ENCODE peak calls at places on chromosomes 5 and 9, in five cellular contexts. E is T-helper 2 cell; L is T-helper 1 cell; B is IMR-90; A is stimulated activated CD4-positive, alpha-beta T cell treated with anti-CD3 and anti-CD28 coated beads, Interleukin-12 subunit alpha, Interleukin-12 subunit beta, amount 100 ng/mL, for 4 hours. I is an unnamed sample.

GRCh38 chr5:139881145-139881733 is 85.6 kb downstream of the PSD2 start:
- DNase-seq in E (no peak), L (no peak), B (no peak), A (no peak), I (no peak)

GRCh38 chr5:140840978-140841962 is at the start of gene PCDHA8:
- DNase-seq in E (no peak), L (no peak), B (no peak), A (no peak), I (peak)

GRCh38 chr9:94160594-94161501 is 76.6 kb downstream of the PTPDC1 start:
- DNase-seq in E (no peak), L (no peak), B (no peak), A (no peak), I (no peak)

GRCh38 chr9:82410306-82410705 is 421.7 kb downstream of the SPATA31D1 start:
- DNase-seq in E (no peak), L (no peak), B (peak), A (no peak), I (no peak)

GRCh38 chr5:38167562-38167996 is 90.8 kb upstream of the EGFLAM start:
- DNase-seq in E (no peak), L (no peak), B (no peak), A (no peak), I (no peak)

GRCh38 chr5:1292846-1293415 is 1.9 kb downstream of the TERT start:
- DNase-seq in E (no peak), L (no peak), B (no peak), A (no peak), I (no peak)

GRCh38 chr5:179805529-179806249 is 977 bp downstream of the MGAT4B start:
- DNase-seq in E (no peak), L (no peak), B (no peak), A (peak), I (peak)

GRCh38 chr9:76359365-76359764 is 34.9 kb downstream of the RFK start:
- DNase-seq in E (no peak), L (no peak), B (no peak), A (no peak), I (no peak)

GRCh38 chr9:135343733-135344522 is 135.7 kb upstream of the PPP1R26 start:
- DNase-seq in E (peak), L (no peak), B (peak), A (peak), I (peak)

GRCh38 chr9:132487351-132487791 is 77.4 kb downstream of the CFAP77 start:
- DNase-seq in E (no peak), L (no peak), B (no peak), A (no peak), I (no peak)

GRCh38 chr5:116685069-116685468 is 110.4 kb upstream of the SEMA6A start:
- DNase-seq in E (no peak), L (no peak), B (no peak), A (no peak), I (no peak)

GRCh38 chr9:137492464-137493162 is 33.5 kb upstream of the NSMF start:
- DNase-seq in E (no peak), L (no peak), B (no peak), A (peak), I (no peak)

GRCh38 chr9:92749934-92750315 is 14.7 kb downstream of the BICD2 start:
- DNase-seq in E (no peak), L (no peak), B (peak), A (no peak), I (no peak)

GRCh38 chr5:72138943-72139467 is 31.7 kb downstream of the MAP1B start:
- DNase-seq in E (no peak), L (no peak), B (peak), A (no peak), I (no peak)

GRCh38 chr9:112112519-112112918 is 62.6 kb downstream of the SUSD1 start:
- DNase-seq in E (no peak), L (no peak), B (peak), A (no peak), I (no peak)

GRCh38 chr9:113999256-114000062 is 78.6 kb downstream of the AMBP start:
- DNase-seq in E (no peak), L (no peak), B (no peak), A (no peak), I (no peak)

GRCh38 chr5:157290156-157290980 is 24.4 kb downstream of the CYFIP2 start:
- DNase-seq in E (no peak), L (no peak), B (peak), A (no peak), I (no peak)

GRCh38 chr5:143244990-143245389 is 158.5 kb downstream of the NR3C1 start:
- DNase-seq in E (no peak), L (no peak), B (peak), A (no peak), I (no peak)

GRCh38 chr5:137182576-137182975 is 316.6 kb downstream of the SPOCK1 start:
- DNase-seq in E (no peak), L (no peak), B (no peak), A (no peak), I (peak)

GRCh38 chr5:72600401-72600981 is 93.3 kb upstream of the ZNF366 start:
- DNase-seq in E (no peak), L (no peak), B (peak), A (no peak), I (no peak)

GRCh38 chr5:14184725-14185124 is 41.6 kb downstream of the TRIO start:
- DNase-seq in E (no peak), L (no peak), B (peak), A (no peak), I (no peak)

GRCh38 chr5:122434547-122434946 is 122.5 kb downstream of the SNCAIP start:
- DNase-seq in E (no peak), L (no peak), B (no peak), A (no peak), I (no peak)

GRCh38 chr9:73151653-73152382 is at the start of gene ANXA1:
- DNase-seq in E (no peak), L (no peak), B (peak), A (no peak), I (no peak)

GRCh38 chr5:167245871-167246270 is 1045.6 kb upstream of the WWC1 start:
- DNase-seq in E (no peak), L (no peak), B (no peak), A (no peak), I (peak)

GRCh38 chr9:137453643-137454081 is 5.5 kb downstream of the NSMF start:
- DNase-seq in E (peak), L (peak), B (peak), A (peak), I (peak)

GRCh38 chr5:21844960-21845359 is 1008.2 kb downstream of the CDH12 start:
- DNase-seq in E (no peak), L (no peak), B (no peak), A (no peak), I (no peak)

GRCh38 chr5:179314606-179315355 is 30.5 kb downstream of the ADAMTS2 start:
- DNase-seq in E (no peak), L (no peak), B (no peak), A (no peak), I (no peak)

GRCh38 chr5:33114361-33114760 is 326.4 kb upstream of the TARS1 start:
- DNase-seq in E (no peak), L (no peak), B (no peak), A (no peak), I (no peak)

GRCh38 chr9:18798106-18798505 is 234.9 kb downstream of the SAXO1 start:
- DNase-seq in E (no peak), L (no peak), B (peak), A (no peak), I (no peak)

GRCh38 chr9:132782106-132782505 is 96.0 kb downstream of the AK8 start:
- DNase-seq in E (no peak), L (no peak), B (no peak), A (no peak), I (no peak)

GRCh38 chr5:14186132-14186830 is 43.1 kb downstream of the TRIO start:
- DNase-seq in E (no peak), L (no peak), B (peak), A (no peak), I (no peak)

GRCh38 chr9:87269777-87270176 is 227.9 kb upstream of the DAPK1 start:
- DNase-seq in E (no peak), L (no peak), B (no peak), A (no peak), I (no peak)

GRCh38 chr5:96880402-96881164 is 4.3 kb downstream of the ERAP2 start:
- DNase-seq in E (no peak), L (no peak), B (peak), A (no peak), I (no peak)

GRCh38 chr9:133877327-133877726 is 114.8 kb downstream of the VAV2 start:
- DNase-seq in E (no peak), L (no peak), B (no peak), A (no peak), I (no peak)

GRCh38 chr5:181052526-181052927 is 12.5 kb downstream of the BTNL9 start:
- DNase-seq in E (no peak), L (no peak), B (no peak), A (peak), I (no peak)

GRCh38 chr5:160397492-160397891 is 2.4 kb downstream of the FAM200C start:
- DNase-seq in E (no peak), L (no peak), B (no peak), A (no peak), I (no peak)

I was measured in neural progenitor cell.